ENCODE peak calls at places on chromosomes 16 and 17, in seven cellular contexts. K is tibial nerve, S is left ventricle myocardium inferior, R is heart right ventricle, J is colonic mucosa, Y is Panc1, D is lower lobe of right lung. U is an unnamed sample.

GRCh38 chr17:64634217-64634616 is 27.9 kb downstream of the SMURF2 start:
- DNase-seq in D (no peak), Y (no peak), J (no peak), K (no peak), S (no peak), R (no peak), U (no peak)

GRCh38 chr17:62749926-62750325 is 58.2 kb downstream of the MARCHF10 start:
- DNase-seq in K (no peak), Y (no peak), D (no peak), S (no peak), R (no peak), J (no peak), U (no peak)

GRCh38 chr17:61159415-61159814 is 240.2 kb upstream of the TBX2 start:
- DNase-seq in J (no peak), D (no peak), R (no peak), S (no peak), Y (no peak), K (no peak), U (no peak)

GRCh38 chr17:78504156-78504925 is 72.9 kb downstream of the DNAH17 start:
- DNase-seq in D (no peak), R (no peak), Y (no peak), J (no peak), K (no peak), S (no peak), U (no peak)

GRCh38 chr17:80855968-80856862 is 135.4 kb upstream of the CHMP6 start:
- DNase-seq in S (no peak), Y (peak; percentile 89), J (no peak), K (no peak), D (no peak), R (peak; percentile 36), U (peak; percentile 48)

GRCh38 chr17:82449883-82450356 is 632 bp downstream of the CYBC1 start:
- DNase-seq in Y (no peak), K (no peak), R (no peak), D (no peak), J (peak; percentile 25), S (no peak), U (peak; percentile 13)

GRCh38 chr16:18953535-18953934 is 27.3 kb upstream of the SMG1 start:
- DNase-seq in R (no peak), K (no peak), Y (no peak), J (no peak), S (no peak), D (no peak), U (no peak)

GRCh38 chr17:49280918-49281317 is 50.3 kb upstream of the PHOSPHO1 start:
- DNase-seq in K (no peak), R (no peak), D (no peak), J (no peak), S (no peak), Y (no peak), U (no peak)

GRCh38 chr17:28570716-28571254 is 539 bp downstream of the PIGS start:
- DNase-seq in R (no peak), S (peak; percentile 25), J (peak; percentile 69), D (peak; percentile 54), Y (no peak), K (no peak), U (peak; percentile 40)

GRCh38 chr17:35293151-35293837 is 50.4 kb downstream of the SLFN5 start:
- DNase-seq in J (no peak), D (no peak), R (no peak), S (no peak), K (no peak), Y (no peak), U (no peak)

GRCh38 chr16:12999368-12999767 is 98.0 kb downstream of the SHISA9 start:
- DNase-seq in J (no peak), K (no peak), S (no peak), Y (no peak), R (no peak), D (no peak), U (no peak)

GRCh38 chr17:10821770-10822169 is 16.1 kb downstream of the PIRT start:
- DNase-seq in J (no peak), K (no peak), R (no peak), S (no peak), D (no peak), Y (no peak), U (no peak)

GRCh38 chr16:64121473-64121872 is 1000.4 kb downstream of the CDH11 start:
- DNase-seq in J (no peak), S (no peak), R (no peak), K (no peak), D (no peak), Y (no peak), U (no peak)

GRCh38 chr16:89923640-89924297 is 627 bp downstream of the TUBB3 start:
- DNase-seq in D (no peak), S (no peak), K (no peak), Y (no peak), J (no peak), R (no peak), U (no peak)

GRCh38 chr17:19686400-19687090 is 29.8 kb downstream of the SLC47A2 start:
- DNase-seq in D (no peak), Y (no peak), S (no peak), J (no peak), R (no peak), K (no peak), U (no peak)

GRCh38 chr17:78484300-78485159 is 92.7 kb downstream of the DNAH17 start:
- DNase-seq in Y (no peak), S (no peak), R (no peak), J (peak; percentile 69), K (no peak), D (peak; percentile 57), U (peak; percentile 33)

DNA sequence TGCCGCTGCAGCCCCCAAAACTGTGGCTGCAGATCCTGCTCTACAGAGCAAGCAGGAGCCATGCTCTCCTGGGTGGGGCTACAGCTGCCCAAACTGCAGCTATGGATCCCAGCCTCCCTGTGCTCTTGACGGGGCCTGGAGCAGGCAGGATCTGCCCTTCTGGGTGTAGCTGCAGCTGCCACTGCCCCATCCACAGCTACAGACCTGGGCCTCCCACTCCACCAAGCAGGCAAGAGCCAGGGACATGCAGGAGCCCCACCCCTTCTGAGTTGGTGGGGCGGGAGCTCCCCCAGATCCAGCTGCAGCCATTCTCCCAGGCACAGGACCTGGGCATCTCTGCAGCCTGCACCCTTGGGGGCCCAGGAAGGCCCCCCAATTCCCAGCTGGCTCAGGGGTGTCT is 551.2 kb upstream of the CA10 start:
- DNase-seq in D (no peak), S (no peak), Y (no peak), K (no peak), J (no peak), R (no peak), U (no peak)
- H3K9me3 ChIP-seq in D (no peaks in the 10 kb centered on the region), S (no peaks in the 10 kb centered on the region), Y (no peaks in the 10 kb centered on the region), K (no peaks in the 10 kb centered on the region), J (no peaks in the 10 kb centered on the region), R (no peaks in the 10 kb centered on the region), U (no peaks in the 10 kb centered on the region)

GRCh38 chr17:36674278-36674650 is 72.9 kb downstream of the MRM1 start:
- DNase-seq in D (no peak), R (no peak), Y (no peak), K (no peak), S (no peak), J (no peak), U (peak; percentile 40)
- H3K9me3 ChIP-seq in D (no peaks in the 10 kb centered on the region), R (no peaks in the 10 kb centered on the region), Y (no peaks in the 10 kb centered on the region), K (no peaks in the 10 kb centered on the region), S (no peaks in the 10 kb centered on the region), J (no peaks in the 10 kb centered on the region), U (no peaks in the 10 kb centered on the region)

DNA sequence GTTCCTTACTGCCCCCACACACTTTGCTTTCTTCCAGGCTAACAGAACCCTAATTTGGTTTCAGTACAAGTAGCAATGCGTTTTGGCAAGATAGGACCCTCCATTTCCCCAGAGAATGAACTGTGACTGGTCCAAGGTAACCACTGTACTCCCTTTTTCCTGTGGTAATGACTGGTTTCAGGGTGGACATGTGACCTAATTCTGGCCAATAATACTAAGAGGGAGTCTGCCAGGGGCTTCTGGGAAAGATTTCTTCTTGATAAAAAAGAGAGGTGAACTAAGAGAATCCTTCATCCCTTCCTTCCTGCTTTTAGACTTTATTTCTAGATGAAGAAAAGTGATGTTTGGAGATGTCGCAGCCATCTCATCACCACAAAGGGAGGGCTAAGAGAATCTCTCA is 58.7 kb upstream of the MSI2 start:
- DNase-seq in D (no peak), S (no peak), J (no peak), Y (no peak), K (no peak), R (no peak), U (no peak)
- H3K9me3 ChIP-seq in D (no peaks in the 10 kb centered on the region), S (peaks cover 6% of the 10 kb centered on the region), J (no peaks in the 10 kb centered on the region), Y (no peaks in the 10 kb centered on the region), K (no peaks in the 10 kb centered on the region), R (no peaks in the 10 kb centered on the region), U (no peaks in the 10 kb centered on the region)

GRCh38 chr16:31745900-31746299 is 127.7 kb upstream of the ZNF267 start:
- DNase-seq in S (no peak), R (no peak), Y (no peak), K (no peak), D (no peak), J (no peak), U (no peak)
- H3K9me3 ChIP-seq in S (peaks cover 99% of the 10 kb centered on the region), R (peaks cover 85% of the 10 kb centered on the region), Y (peaks cover 21% of the 10 kb centered on the region), K (peaks cover 86% of the 10 kb centered on the region), D (peaks cover 94% of the 10 kb centered on the region), J (peaks cover 14% of the 10 kb centered on the region), U (peaks cover 87% of the 10 kb centered on the region)

DNA sequence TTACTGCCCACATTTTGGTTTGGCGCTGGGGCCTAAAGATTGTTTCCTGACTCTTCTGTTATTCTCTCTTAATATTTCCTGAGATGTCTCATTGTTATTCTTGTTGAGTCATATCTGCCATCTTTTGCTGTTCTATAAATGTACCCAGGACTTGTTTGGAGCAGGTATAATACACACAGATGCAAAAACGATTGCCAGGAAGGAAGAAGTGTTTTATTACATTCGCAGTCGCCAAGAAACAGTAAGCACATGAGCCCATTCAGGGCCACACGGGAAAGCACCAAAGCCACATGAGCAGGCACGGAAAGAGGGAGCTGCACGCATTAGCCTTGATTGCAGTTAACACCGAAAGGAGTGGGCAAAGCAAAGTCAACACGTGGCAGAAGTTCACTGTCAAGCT is 70.2 kb downstream of the ARHGAP44 start:
- DNase-seq in S (no peak), D (no peak), Y (no peak), J (no peak), R (no peak), K (no peak), U (no peak)
- H3K9me3 ChIP-seq in S (peaks cover 7% of the 10 kb centered on the region), D (no peaks in the 10 kb centered on the region), Y (no peaks in the 10 kb centered on the region), J (no peaks in the 10 kb centered on the region), R (no peaks in the 10 kb centered on the region), K (no peaks in the 10 kb centered on the region), U (no peaks in the 10 kb centered on the region)

DNA sequence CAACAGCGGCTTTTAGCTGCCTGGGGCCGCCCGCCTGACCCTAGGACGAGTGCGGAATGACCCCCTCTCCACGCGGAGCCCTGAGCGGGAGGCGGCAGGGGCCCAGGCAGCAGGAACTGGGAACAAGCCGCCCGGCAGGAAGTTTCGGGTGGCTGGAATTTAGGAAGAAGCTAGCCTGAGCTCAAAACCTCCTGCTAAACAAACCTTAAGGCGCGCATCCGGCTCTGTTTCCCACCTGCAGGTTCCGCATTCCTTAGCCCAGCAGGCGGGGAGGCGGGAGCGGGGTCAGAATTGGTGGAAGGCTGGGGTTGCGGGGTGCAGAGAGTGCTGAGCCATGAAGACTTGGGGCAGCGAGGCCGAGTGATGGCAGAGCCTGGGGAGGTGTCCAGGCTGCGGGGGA is 813.9 kb downstream of the KCNJ18 start:
- DNase-seq in Y (no peak), R (no peak), K (no peak), D (no peak), S (no peak), J (no peak), U (no peak)
- H3K9me3 ChIP-seq in Y (no peaks in the 10 kb centered on the region), R (no peaks in the 10 kb centered on the region), K (no peaks in the 10 kb centered on the region), D (no peaks in the 10 kb centered on the region), S (peaks cover 16% of the 10 kb centered on the region), J (no peaks in the 10 kb centered on the region), U (no peaks in the 10 kb centered on the region)

U was measured in CD4-positive, alpha-beta T cell.